ENCODE peak calls at places on chromosomes 3 and 15, in four cellular contexts. P, S, B and E are unnamed samples.

GRCh38 chr15:38691951-38692788 is 127.6 kb upstream of the RASGRP1 start:
- DNase-seq in P (no peak), S (no peak), B (no peak), E (no peak)

GRCh38 chr3:162492446-162493081 is 996.0 kb downstream of the OTOL1 start:
- DNase-seq in P (no peak), S (no peak), B (peak; percentile 83), E (no peak)

GRCh38 chr15:28901987-28902745 is 16.4 kb downstream of the APBA2 start:
- DNase-seq in P (no peak), S (no peak), B (no peak), E (no peak)

GRCh38 chr3:88460369-88460768 is 310.6 kb downstream of the C3orf38 start:
- DNase-seq in P (no peak), S (no peak), B (no peak), E (no peak)

GRCh38 chr3:129317876-129318275 is 39.2 kb downstream of the HMCES start:
- DNase-seq in P (no peak), S (no peak), B (no peak), E (peak; percentile 8)

GRCh38 chr3:134320749-134321148 is 53.5 kb downstream of the AMOTL2 start:
- DNase-seq in P (no peak), S (no peak), B (no peak), E (no peak)

GRCh38 chr15:89845305-89845893 is 30.7 kb upstream of the ANPEP start:
- DNase-seq in P (no peak), S (no peak), B (peak; percentile 96), E (no peak)

GRCh38 chr3:23659274-23659673 is 146.5 kb upstream of the UBE2E1 start:
- DNase-seq in P (no peak), S (no peak), B (no peak), E (no peak)

GRCh38 chr3:136189859-136190617 is 6.1 kb downstream of the MSL2 start:
- DNase-seq in P (no peak), S (no peak), B (no peak), E (no peak)

GRCh38 chr3:32432711-32433530 is 41.3 kb downstream of the CMTM7 start:
- DNase-seq in P (no peak), S (no peak), B (peak; percentile 53), E (no peak)

GRCh38 chr3:47874913-47875312 is 72.0 kb downstream of the DHX30 start:
- DNase-seq in P (no peak), S (no peak), B (no peak), E (no peak)

GRCh38 chr3:119018690-119019463 is 15.8 kb downstream of the IGSF11 start:
- DNase-seq in P (no peak), S (no peak), B (no peak), E (no peak)

GRCh38 chr3:110456438-110457138 is 615.0 kb upstream of the NECTIN3 start:
- DNase-seq in P (no peak), S (no peak), B (no peak), E (no peak)

GRCh38 chr15:89498574-89498906 is 2.2 kb upstream of the RHCG start:
- DNase-seq in P (no peak), S (no peak), B (no peak), E (no peak)

GRCh38 chr15:84605225-84605882 is 4.5 kb downstream of the ZSCAN2 start:
- DNase-seq in P (no peak), S (no peak), B (no peak), E (no peak)

GRCh38 chr3:98612996-98613517 is 19.6 kb upstream of the CPOX start:
- DNase-seq in P (no peak), S (no peak), B (peak; percentile 22), E (no peak)

GRCh38 chr3:154954750-154955149 is 125.4 kb upstream of the MME start:
- DNase-seq in P (no peak), S (no peak), B (peak; percentile 85), E (no peak)
- TF ChIP-seq CTCF in P (peak; percentile 52), S (peak; percentile 36), B (peak; percentile 58), E (no peak)

DNA sequence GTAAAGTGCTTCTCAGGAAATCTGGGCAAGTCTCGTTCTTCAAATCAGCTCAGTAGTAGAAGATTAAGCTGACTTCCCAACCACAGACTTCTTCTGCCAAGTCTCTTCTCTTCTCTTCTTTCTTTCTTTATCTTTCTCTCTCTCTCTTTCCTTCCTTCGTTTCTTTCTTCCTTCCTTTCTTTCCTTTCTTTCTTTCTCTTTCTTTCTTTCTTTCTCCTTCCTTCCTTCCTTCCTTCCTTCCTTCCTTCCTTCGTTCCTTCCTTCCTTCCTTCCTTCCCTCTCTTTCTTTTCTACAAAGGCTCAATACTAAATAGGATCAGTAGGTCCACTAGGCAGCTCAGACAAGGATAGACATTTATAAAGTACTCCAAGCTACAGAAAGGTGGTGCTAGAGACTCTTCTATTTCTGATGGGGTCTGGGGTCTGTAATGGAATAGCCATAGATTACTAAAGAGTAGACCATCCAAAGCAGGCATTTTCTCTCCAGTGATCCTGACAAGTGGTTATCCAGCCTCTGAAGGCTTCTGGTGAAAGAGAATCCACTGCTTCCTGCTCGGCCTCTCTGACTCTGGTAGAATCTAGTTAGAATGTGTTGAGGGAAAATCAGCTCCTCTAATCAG is 100.8 kb downstream of the TPRG1 start:
- DNase-seq in P (no peak), S (no peak), B (no peak), E (no peak)
- TF ChIP-seq CTCF in P (peak; percentile 65), S (peak; percentile 65), B (peak; percentile 32), E (no peak)

DNA sequence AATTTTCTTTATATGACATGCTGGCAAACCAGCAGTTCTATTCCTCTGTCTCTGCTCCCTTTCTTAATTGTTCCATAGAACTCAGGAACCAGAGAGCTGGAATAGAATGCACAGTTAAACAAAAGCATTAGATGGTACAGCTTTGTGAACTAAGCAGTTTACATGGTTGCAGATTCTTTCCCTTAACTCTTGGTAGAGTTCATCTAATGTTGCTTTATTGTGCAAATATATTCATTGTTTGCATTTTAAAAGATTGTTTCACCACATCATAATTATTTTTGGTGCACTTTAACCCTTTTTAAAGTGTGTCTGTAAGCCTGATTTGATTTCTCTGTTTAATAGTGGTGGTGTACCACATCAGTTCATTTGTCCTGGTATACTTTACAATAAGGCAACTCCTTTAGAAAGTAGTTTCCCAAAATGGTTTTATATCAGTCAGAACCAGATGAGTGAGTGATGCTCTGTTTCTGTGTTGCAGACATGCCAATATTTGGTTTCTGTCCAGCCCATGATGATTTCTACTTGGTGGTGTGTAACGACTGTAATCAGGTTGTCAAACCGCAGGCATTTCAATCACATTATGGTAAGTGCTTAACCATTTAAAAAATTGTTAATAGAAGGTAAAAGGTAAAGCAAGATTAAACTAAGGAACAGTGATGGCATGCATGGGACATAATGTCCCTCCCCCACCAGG is 39.9 kb upstream of the SCAANT1 start:
- DNase-seq in P (no peak), S (no peak), B (no peak), E (no peak)
- TF ChIP-seq CTCF in P (no peak), S (no peak), B (no peak), E (no peak)

DNA sequence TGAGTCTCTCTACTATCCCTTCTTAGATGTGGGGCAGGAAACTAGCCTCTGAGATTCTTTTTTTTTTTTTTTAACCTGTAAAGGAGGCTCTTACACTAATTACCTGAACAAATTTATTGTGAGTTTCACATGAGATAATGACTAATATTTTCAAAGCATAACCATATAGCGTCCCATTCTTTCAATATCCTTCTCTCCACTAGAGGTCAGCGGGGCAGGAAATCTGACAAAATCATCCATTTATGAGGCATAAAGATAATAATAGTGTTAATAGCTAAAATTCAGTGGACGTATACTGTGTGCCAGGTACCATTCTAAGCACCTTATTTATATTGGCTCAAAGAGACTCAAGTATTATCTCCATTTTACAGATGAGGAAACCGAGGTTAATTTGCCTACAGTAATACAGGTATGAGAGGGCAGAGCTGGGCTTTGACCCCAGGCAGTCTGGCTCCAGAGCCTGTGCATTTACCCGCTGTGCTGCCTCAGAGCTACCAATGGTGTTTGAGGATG is 16.3 kb upstream of the SMAD6 start:
- DNase-seq in P (no peak), S (no peak), B (peak; percentile 33), E (no peak)
- TF ChIP-seq CTCF in P (peak; percentile 37), S (peak; percentile 30), B (peak; percentile 47), E (no peak)

GRCh38 chr3:15651396-15651795 is 49.9 kb downstream of the BTD start:
- DNase-seq in P (no peak), S (no peak), B (no peak), E (no peak)

GRCh38 chr3:15656342-15656741 is 54.8 kb downstream of the BTD start:
- DNase-seq in P (no peak), S (no peak), B (no peak), E (no peak)

GRCh38 chr3:15654096-15654495 is 52.6 kb downstream of the BTD start:
- DNase-seq in P (no peak), S (no peak), B (no peak), E (no peak)

GRCh38 chr3:15653326-15653725 is 51.8 kb downstream of the BTD start:
- DNase-seq in P (no peak), S (no peak), B (no peak), E (no peak)

DNA sequence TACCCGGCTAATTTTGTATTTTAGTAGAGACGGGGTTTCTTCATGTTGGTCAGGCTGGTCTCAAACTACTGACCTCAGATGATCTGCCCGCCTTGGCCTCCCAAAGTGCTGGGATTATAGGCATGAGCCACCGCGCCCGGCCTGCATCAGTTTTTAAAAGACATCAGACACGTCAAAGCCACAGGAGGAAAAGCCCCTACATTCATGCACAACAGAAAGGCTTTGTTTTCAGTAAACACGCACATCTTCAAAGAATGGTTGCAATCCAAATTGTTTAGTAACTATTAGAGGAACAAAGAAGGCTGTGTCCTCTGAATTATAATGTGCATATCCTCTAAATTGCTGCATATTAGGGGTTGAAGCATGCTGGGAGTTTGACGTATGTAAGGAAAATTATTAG is 53.3 kb downstream of the BTD start:
- DNase-seq in P (no peak), S (no peak), B (no peak), E (no peak)
- TF ChIP-seq CTCF in P (no peak), S (no peak), B (no peak), E (no peak)